ENCODE peak calls at places on chromosomes 5 and 9, in four cellular contexts. B is GM13977, K is fibroblast of the aortic adventitia, T is fibroblast of mammary gland. X is an unnamed sample.

GRCh38 chr9:16044116-16044881 is 491.5 kb downstream of the CCDC171 start:
- DNase-seq in B (no peak), K (peak; percentile 56), T (peak; percentile 52), X (no peak)

GRCh38 chr5:145682197-145682895 is 152.8 kb downstream of the PRELID2 start:
- DNase-seq in B (no peak), K (peak; percentile 37), T (no peak), X (no peak)

GRCh38 chr9:115548826-115549225 is 430.9 kb upstream of the TNC start:
- DNase-seq in B (no peak), K (no peak), T (peak; percentile 42), X (peak; percentile 22)

GRCh38 chr9:132728497-132728896 is 58.2 kb downstream of the GTF3C4 start:
- DNase-seq in B (no peak), K (no peak), T (no peak), X (no peak)

GRCh38 chr9:120363697-120364096 is 216.3 kb downstream of the CDK5RAP2 start:
- DNase-seq in B (no peak), K (no peak), T (no peak), X (no peak)

GRCh38 chr9:21607576-21607975 is 125.5 kb upstream of the IFNE start:
- DNase-seq in B (no peak), K (no peak), T (peak; percentile 70), X (no peak)

GRCh38 chr5:93599427-93600146 is 16.6 kb downstream of the NR2F1 start:
- DNase-seq in B (no peak), K (no peak), T (peak; percentile 40), X (no peak)

GRCh38 chr5:16616536-16617271 is at the start of gene RETREG1:
- DNase-seq in B (peak; percentile 75), K (no peak), T (no peak), X (no peak)

GRCh38 chr9:110031511-110032173 is 176.3 kb downstream of the C9orf152 start:
- DNase-seq in B (no peak), K (peak; percentile 82), T (peak; percentile 85), X (peak; percentile 92)

GRCh38 chr5:122559676-122560075 is 215.2 kb upstream of the SNX2 start:
- DNase-seq in B (no peak), K (no peak), T (peak; percentile 2), X (no peak)

GRCh38 chr5:71537681-71538080 is 49.5 kb upstream of the MCCC2 start:
- DNase-seq in B (no peak), K (no peak), T (no peak), X (no peak)

GRCh38 chr9:81032030-81032572 is 657.2 kb downstream of the TLE1 start:
- DNase-seq in B (no peak), K (peak; percentile 90), T (peak; percentile 92), X (peak; percentile 56)

GRCh38 chr9:134146774-134147493 is 11.1 kb downstream of the WDR5 start:
- DNase-seq in B (no peak), K (no peak), T (no peak), X (no peak)

GRCh38 chr5:179409806-179410205 is 64.5 kb upstream of the ADAMTS2 start:
- DNase-seq in B (no peak), K (no peak), T (no peak), X (no peak)

GRCh38 chr9:126108240-126108639 is 218.4 kb upstream of the MVB12B start:
- DNase-seq in B (no peak), K (peak; percentile 7), T (no peak), X (no peak)

GRCh38 chr5:93092349-93093105 is 488.5 kb downstream of the NR2F1-AS1 start:
- DNase-seq in B (no peak), K (peak; percentile 68), T (peak; percentile 63), X (peak; percentile 56)

GRCh38 chr9:130337318-130337717 is 71.8 kb downstream of the HMCN2 start:
- DNase-seq in B (no peak), K (no peak), T (no peak), X (no peak)

GRCh38 chr5:43074987-43075318 is 34.8 kb upstream of the ANXA2R start:
- DNase-seq in B (no peak), K (no peak), T (no peak), X (no peak)

GRCh38 chr5:4533457-4534105 is 606.5 kb upstream of the ADAMTS16 start:
- DNase-seq in B (no peak), K (peak; percentile 42), T (no peak), X (no peak)

GRCh38 chr9:132798817-132799790 is 79.0 kb downstream of the AK8 start:
- DNase-seq in B (no peak), K (peak; percentile 6), T (peak; percentile 4), X (no peak)

GRCh38 chr5:135729582-135729879 is 104.9 kb upstream of the SLC25A48 start:
- DNase-seq in B (no peak), K (no peak), T (peak; percentile 5), X (no peak)

GRCh38 chr5:79576606-79577289 is 35.5 kb upstream of the TENT2 start:
- DNase-seq in B (no peak), K (peak; percentile 61), T (no peak), X (no peak)

GRCh38 chr5:174295736-174296481 is 250.4 kb downstream of the NSG2 start:
- DNase-seq in B (no peak), K (no peak), T (no peak), X (no peak)

GRCh38 chr9:80213613-80214012 is 641.8 kb downstream of the TLE4 start:
- DNase-seq in B (no peak), K (no peak), T (no peak), X (no peak)

GRCh38 chr5:10218658-10219057 is 31.0 kb downstream of the ATPSCKMT start:
- DNase-seq in B (no peak), K (no peak), T (no peak), X (no peak)

GRCh38 chr9:129306318-129306973 is 128.4 kb upstream of the IER5L start:
- DNase-seq in B (no peak), K (no peak), T (no peak), X (no peak)

GRCh38 chr5:131634666-131634995 is 398 bp downstream of the RAPGEF6 start:
- DNase-seq in B (no peak), K (no peak), T (peak; percentile 50), X (peak; percentile 33)

GRCh38 chr9:81125446-81126092 is 563.8 kb downstream of the TLE1 start:
- DNase-seq in B (no peak), K (peak; percentile 6), T (peak; percentile 66), X (no peak)

GRCh38 chr5:143985832-143986485 is 174.0 kb downstream of the HMHB1 start:
- DNase-seq in B (no peak), K (peak; percentile 75), T (peak; percentile 84), X (peak; percentile 87)

GRCh38 chr5:14574891-14575496 is 6.6 kb upstream of the OTULINL start:
- DNase-seq in B (no peak), K (no peak), T (peak; percentile 34), X (no peak)

GRCh38 chr5:162217037-162217436 is 149.5 kb downstream of the GABRG2 start:
- DNase-seq in B (no peak), K (no peak), T (no peak), X (no peak)

GRCh38 chr9:78031271-78031825 is at the start of gene GNAQ:
- DNase-seq in B (peak; percentile 51), K (no peak), T (no peak), X (no peak)

GRCh38 chr9:135490980-135491444 is 9.5 kb upstream of the MRPS2 start:
- DNase-seq in B (no peak), K (no peak), T (no peak), X (no peak)

GRCh38 chr5:43202380-43202779 is 10.4 kb downstream of the NIM1K start:
- DNase-seq in B (no peak), K (no peak), T (no peak), X (no peak)

GRCh38 chr5:172052454-172053236 is 46.2 kb upstream of the FBXW11 start:
- DNase-seq in B (no peak), K (peak; percentile 94), T (peak; percentile 90), X (peak; percentile 33)
- TF ChIP-seq CTCF in B (no peak), K (peak; percentile 62), T (peak; percentile 41), X (peak; percentile 22)

GRCh38 chr9:121703014-121703734 is 51.7 kb downstream of the DAB2IP start:
- DNase-seq in B (no peak), K (no peak), T (no peak), X (no peak)
- TF ChIP-seq CTCF in B (no peak), K (peak; percentile 21), T (no peak), X (peak; percentile 34)

DNA sequence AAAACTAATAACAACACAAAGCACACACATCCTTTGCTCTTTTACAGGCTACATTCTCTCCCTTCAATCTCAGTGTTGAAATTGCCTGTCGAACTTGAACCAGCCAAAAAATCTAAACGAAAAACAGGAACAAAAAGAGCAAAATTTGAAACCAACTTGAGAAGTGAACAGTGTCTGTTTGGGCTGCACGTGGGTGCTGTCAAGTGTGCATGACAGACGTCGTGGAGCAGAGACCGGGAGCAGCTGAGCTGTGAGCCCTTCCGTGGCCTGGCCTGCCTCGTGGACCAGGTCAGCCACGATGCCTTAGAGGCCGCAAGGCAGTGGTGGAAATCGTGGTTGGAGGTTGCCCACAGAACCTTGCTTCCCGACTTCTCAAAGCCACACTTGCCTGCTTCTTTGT is 34.8 kb upstream of the DENND1A start:
- DNase-seq in B (no peak), K (no peak), T (no peak), X (no peak)
- TF ChIP-seq CTCF in B (no peak), K (no peak), T (no peak), X (no peak)

GRCh38 chr5:65209341-65209740 is 272.4 kb downstream of the ADAMTS6 start:
- DNase-seq in B (no peak), K (peak; percentile 86), T (peak; percentile 95), X (peak; percentile 94)

GRCh38 chr5:65213921-65214525 is 267.7 kb downstream of the ADAMTS6 start:
- DNase-seq in B (no peak), K (peak; percentile 48), T (peak; percentile 54), X (peak; percentile 22)
- TF ChIP-seq CTCF in B (peak; percentile 13), K (peak; percentile 47), T (peak; percentile 61), X (peak; percentile 79)

GRCh38 chr9:4225291-4226119 is 74.4 kb downstream of the GLIS3 start:
- DNase-seq in B (no peak), K (peak; percentile 66), T (peak; percentile 92), X (peak; percentile 97)

GRCh38 chr9:4228142-4228541 is 71.7 kb downstream of the GLIS3 start:
- DNase-seq in B (no peak), K (no peak), T (no peak), X (no peak)

GRCh38 chr9:4226331-4227250 is 73.3 kb downstream of the GLIS3 start:
- DNase-seq in B (no peak), K (peak; percentile 29), T (no peak), X (no peak)

GRCh38 chr9:4229252-4229651 is 70.6 kb downstream of the GLIS3 start:
- DNase-seq in B (no peak), K (no peak), T (no peak), X (no peak)

DNA sequence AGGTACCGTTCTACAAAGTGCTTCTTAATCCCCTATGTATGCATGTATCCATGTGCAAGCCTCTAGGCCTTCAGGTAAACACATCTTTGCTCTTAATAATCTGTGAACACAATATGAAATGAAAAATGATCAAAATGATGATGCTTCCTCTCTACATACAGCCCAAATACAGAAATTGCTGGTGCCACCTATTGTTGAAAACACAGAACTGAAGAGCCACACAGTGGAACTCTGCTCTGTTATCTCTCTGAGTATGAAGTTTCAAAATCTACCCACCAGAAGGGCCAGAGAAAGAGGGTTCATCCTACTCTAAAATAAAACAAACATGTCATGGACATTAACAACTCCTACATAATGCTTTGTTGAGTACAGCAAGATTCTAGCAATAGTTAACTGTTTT is 71.3 kb downstream of the GLIS3 start:
- DNase-seq in B (no peak), K (peak; percentile 60), T (peak; percentile 47), X (peak; percentile 46)
- TF ChIP-seq CTCF in B (peak; percentile 59), K (peak; percentile 78), T (peak; percentile 70), X (peak; percentile 80)

X was measured in HFFc6.